ENCODE peak calls at places on chromosomes 12 and 14, in eight cellular contexts. One of them, this sample, is unnamed.

GRCh38 chr12:117279606-117280005 is 81.8 kb downstream of the NOS1 start:
- DNase-seq in AG10803: no peak
- DNase-seq in stomach: no peak
- DNase-seq in foreskin fibroblast: no peak
- DNase-seq in heart left ventricle: no peak
- DNase-seq in lower leg skin: no peak
- DNase-seq in PC-3: no peak
- DNase-seq in adrenal gland: no peak
- DNase-seq in this sample: no peak

GRCh38 chr12:15996254-15996653 is 85.1 kb downstream of the DERA start:
- DNase-seq in adrenal gland: no peak
- DNase-seq in lower leg skin: no peak
- DNase-seq in heart left ventricle: no peak
- DNase-seq in foreskin fibroblast: peak; percentile 43
- DNase-seq in PC-3: peak; percentile 7
- DNase-seq in stomach: no peak
- DNase-seq in AG10803: peak; percentile 81
- DNase-seq in this sample: no peak

GRCh38 chr12:28908646-28909045 is 240.4 kb upstream of the FAR2 start:
- DNase-seq in lower leg skin: no peak
- DNase-seq in adrenal gland: no peak
- DNase-seq in AG10803: no peak
- DNase-seq in foreskin fibroblast: no peak
- DNase-seq in stomach: no peak
- DNase-seq in PC-3: peak; percentile 67
- DNase-seq in heart left ventricle: no peak
- DNase-seq in this sample: no peak

GRCh38 chr12:34595749-34596733 is 573.7 kb downstream of the ALG10 start:
- DNase-seq in heart left ventricle: peak; percentile 33
- DNase-seq in stomach: no peak
- DNase-seq in adrenal gland: peak; percentile 8
- DNase-seq in lower leg skin: no peak
- DNase-seq in AG10803: no peak
- DNase-seq in foreskin fibroblast: no peak
- DNase-seq in PC-3: no peak
- DNase-seq in this sample: peak; percentile 57

GRCh38 chr12:98845957-98846356 is 200.9 kb downstream of the APAF1 start:
- DNase-seq in AG10803: no peak
- DNase-seq in lower leg skin: no peak
- DNase-seq in heart left ventricle: no peak
- DNase-seq in foreskin fibroblast: no peak
- DNase-seq in PC-3: peak; percentile 48
- DNase-seq in adrenal gland: no peak
- DNase-seq in stomach: no peak
- DNase-seq in this sample: no peak

GRCh38 chr12:123533672-123534643 is at the start of gene RILPL1:
- DNase-seq in lower leg skin: peak; percentile 20
- DNase-seq in foreskin fibroblast: peak; percentile 43
- DNase-seq in adrenal gland: peak; percentile 50
- DNase-seq in PC-3: peak; percentile 39
- DNase-seq in AG10803: peak; percentile 42
- DNase-seq in stomach: peak; percentile 41
- DNase-seq in heart left ventricle: peak; percentile 79
- DNase-seq in this sample: peak; percentile 79

GRCh38 chr12:29611906-29612305 is 114.4 kb upstream of the OVCH1 start:
- DNase-seq in PC-3: no peak
- DNase-seq in AG10803: no peak
- DNase-seq in lower leg skin: no peak
- DNase-seq in heart left ventricle: no peak
- DNase-seq in adrenal gland: peak; percentile 31
- DNase-seq in stomach: no peak
- DNase-seq in foreskin fibroblast: peak; percentile 47
- DNase-seq in this sample: no peak

GRCh38 chr14:105151838-105152793 is 16.5 kb downstream of the JAG2 start:
- DNase-seq in lower leg skin: no peak
- DNase-seq in stomach: no peak
- DNase-seq in adrenal gland: no peak
- DNase-seq in foreskin fibroblast: no peak
- DNase-seq in PC-3: no peak
- DNase-seq in AG10803: no peak
- DNase-seq in heart left ventricle: peak; percentile 68
- DNase-seq in this sample: no peak

GRCh38 chr12:42686514-42687172 is 97.1 kb upstream of the PRICKLE1 start:
- DNase-seq in heart left ventricle: no peak
- DNase-seq in adrenal gland: no peak
- DNase-seq in foreskin fibroblast: peak; percentile 39
- DNase-seq in stomach: no peak
- DNase-seq in AG10803: no peak
- DNase-seq in lower leg skin: no peak
- DNase-seq in PC-3: peak; percentile 69
- DNase-seq in this sample: no peak

GRCh38 chr14:99572173-99572999 is 31.6 kb downstream of the CCDC85C start:
- DNase-seq in heart left ventricle: no peak
- DNase-seq in AG10803: no peak
- DNase-seq in PC-3: no peak
- DNase-seq in adrenal gland: peak; percentile 79
- DNase-seq in stomach: no peak
- DNase-seq in foreskin fibroblast: no peak
- DNase-seq in lower leg skin: no peak
- DNase-seq in this sample: no peak

DNA sequence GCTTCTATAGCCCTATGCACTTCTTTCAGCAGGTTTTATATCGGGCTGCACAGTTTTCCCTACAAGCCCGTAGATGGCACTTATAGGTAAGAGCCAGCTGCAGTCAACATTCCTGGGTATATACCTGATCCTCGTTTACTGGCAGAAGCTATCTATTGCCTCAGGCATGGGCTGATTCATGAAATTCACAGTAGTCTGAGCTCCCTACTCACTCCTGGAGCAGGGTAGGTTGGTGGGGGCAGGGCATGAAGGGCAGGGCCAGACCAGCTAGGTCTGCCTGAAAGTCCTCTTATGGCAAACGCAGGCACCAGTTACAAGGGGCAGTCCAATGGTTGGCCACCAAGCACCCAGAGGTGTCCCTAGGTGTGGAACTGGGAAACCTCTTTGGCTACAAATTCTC is 345.8 kb downstream of the RPS29 start:
- DNase-seq in adrenal gland: no peak
- DNase-seq in foreskin fibroblast: no peak
- DNase-seq in lower leg skin: no peak
- DNase-seq in AG10803: no peak
- DNase-seq in stomach: no peak
- DNase-seq in heart left ventricle: no peak
- DNase-seq in PC-3: peak; percentile 68
- DNase-seq in this sample: no peak
- TF ChIP-seq CTCF in adrenal gland: no peak
- TF ChIP-seq CTCF in foreskin fibroblast: no peak
- TF ChIP-seq CTCF in lower leg skin: no peak
- TF ChIP-seq CTCF in AG10803: no peak
- TF ChIP-seq CTCF in stomach: no peak
- TF ChIP-seq CTCF in heart left ventricle: no peak
- TF ChIP-seq CTCF in PC-3: no peak
- TF ChIP-seq CTCF in this sample: no peak

GRCh38 chr12:133080051-133080618 is 588 bp upstream of the ZNF140 start:
- DNase-seq in heart left ventricle: peak; percentile 98
- DNase-seq in AG10803: peak; percentile 99
- DNase-seq in stomach: peak; percentile 97
- DNase-seq in adrenal gland: peak; percentile 99
- DNase-seq in lower leg skin: peak; percentile 99
- DNase-seq in PC-3: peak; percentile 56
- DNase-seq in foreskin fibroblast: peak; percentile 100
- DNase-seq in this sample: peak; percentile 97
- TF ChIP-seq CTCF in heart left ventricle: no peak
- TF ChIP-seq CTCF in AG10803: peak; percentile 7
- TF ChIP-seq CTCF in stomach: no peak
- TF ChIP-seq CTCF in adrenal gland: no peak
- TF ChIP-seq CTCF in lower leg skin: no peak
- TF ChIP-seq CTCF in PC-3: no peak
- TF ChIP-seq CTCF in foreskin fibroblast: no peak
- TF ChIP-seq CTCF in this sample: no peak

GRCh38 chr12:121792607-121793500 is 634 bp downstream of the RHOF start:
- DNase-seq in stomach: peak; percentile 58
- DNase-seq in lower leg skin: no peak
- DNase-seq in heart left ventricle: peak; percentile 82
- DNase-seq in foreskin fibroblast: no peak
- DNase-seq in AG10803: no peak
- DNase-seq in adrenal gland: peak; percentile 72
- DNase-seq in PC-3: peak; percentile 36
- DNase-seq in this sample: no peak
- TF ChIP-seq CTCF in stomach: no peak
- TF ChIP-seq CTCF in lower leg skin: no peak
- TF ChIP-seq CTCF in heart left ventricle: no peak
- TF ChIP-seq CTCF in foreskin fibroblast: no peak
- TF ChIP-seq CTCF in AG10803: no peak
- TF ChIP-seq CTCF in adrenal gland: no peak
- TF ChIP-seq CTCF in PC-3: no peak
- TF ChIP-seq CTCF in this sample: no peak

DNA sequence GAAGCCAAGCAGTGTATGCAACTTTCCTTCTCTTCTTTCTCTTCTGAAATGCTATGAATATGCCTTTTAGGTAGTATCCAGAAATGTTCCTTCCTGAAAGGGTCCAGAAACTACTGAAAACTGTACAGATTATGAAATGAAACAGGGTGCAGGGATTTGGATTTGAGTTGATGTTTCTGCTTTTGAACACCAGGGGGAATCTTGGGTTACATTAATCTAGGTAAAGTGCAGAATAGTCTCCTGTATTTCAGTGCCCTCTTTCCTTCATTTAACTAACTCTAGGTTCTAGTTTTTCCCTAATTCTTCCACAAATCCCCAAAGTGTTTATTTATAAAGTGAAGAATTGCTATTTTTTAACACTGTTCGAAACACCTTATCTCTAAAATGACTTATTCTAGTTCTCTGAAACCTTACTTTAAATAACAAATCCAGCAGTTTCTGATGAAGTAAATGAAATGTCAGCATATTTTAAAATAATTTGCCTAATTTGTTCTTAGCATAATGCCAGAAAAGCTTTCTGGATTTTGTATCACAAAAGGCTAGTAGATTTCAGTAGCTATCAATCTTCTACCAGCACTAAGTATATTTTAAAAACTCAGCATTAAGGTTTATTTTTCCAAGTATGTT is 111.9 kb downstream of the LRRK2 start:
- DNase-seq in PC-3: peak; percentile 41
- DNase-seq in foreskin fibroblast: peak; percentile 2
- DNase-seq in stomach: no peak
- DNase-seq in adrenal gland: no peak
- DNase-seq in lower leg skin: no peak
- DNase-seq in AG10803: peak; percentile 21
- DNase-seq in heart left ventricle: no peak
- DNase-seq in this sample: no peak
- TF ChIP-seq CTCF in PC-3: peak; percentile 57
- TF ChIP-seq CTCF in foreskin fibroblast: peak; percentile 45
- TF ChIP-seq CTCF in stomach: peak; percentile 14
- TF ChIP-seq CTCF in adrenal gland: peak; percentile 38
- TF ChIP-seq CTCF in lower leg skin: no peak
- TF ChIP-seq CTCF in AG10803: peak; percentile 60
- TF ChIP-seq CTCF in heart left ventricle: peak; percentile 38
- TF ChIP-seq CTCF in this sample: peak; percentile 74

DNA sequence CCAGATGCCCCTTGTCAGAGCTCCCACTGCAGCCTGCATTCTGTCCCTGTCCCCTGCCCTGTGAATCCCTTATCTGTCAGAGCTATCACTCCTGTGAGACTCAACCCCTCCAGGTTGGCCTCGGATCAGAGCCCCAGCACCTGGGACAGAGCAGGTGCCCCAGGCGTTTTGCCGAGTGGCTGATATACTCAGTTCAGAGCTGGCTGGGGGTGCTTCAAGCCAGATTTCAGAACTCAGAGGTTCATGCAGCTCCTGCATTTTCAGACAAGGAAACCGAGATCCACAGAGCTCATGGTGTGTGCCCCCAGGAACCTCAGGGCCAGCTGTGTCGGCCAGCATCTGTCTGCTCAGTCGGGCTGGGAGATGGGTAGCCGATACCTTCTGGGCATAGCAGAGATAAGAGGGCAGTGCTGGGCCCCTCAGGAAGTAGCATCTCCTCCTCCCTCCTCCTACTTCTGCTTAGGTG is 228.0 kb upstream of the RTL1 start:
- DNase-seq in lower leg skin: no peak
- DNase-seq in foreskin fibroblast: no peak
- DNase-seq in stomach: no peak
- DNase-seq in heart left ventricle: no peak
- DNase-seq in AG10803: no peak
- DNase-seq in adrenal gland: no peak
- DNase-seq in PC-3: no peak
- DNase-seq in this sample: no peak
- TF ChIP-seq CTCF in lower leg skin: no peak
- TF ChIP-seq CTCF in foreskin fibroblast: no peak
- TF ChIP-seq CTCF in stomach: no peak
- TF ChIP-seq CTCF in heart left ventricle: no peak
- TF ChIP-seq CTCF in AG10803: no peak
- TF ChIP-seq CTCF in adrenal gland: no peak
- TF ChIP-seq CTCF in PC-3: no peak
- TF ChIP-seq CTCF in this sample: no peak

GRCh38 chr14:74064883-74065282 is 19.4 kb downstream of the ALDH6A1 start:
- DNase-seq in lower leg skin: no peak
- DNase-seq in AG10803: no peak
- DNase-seq in heart left ventricle: no peak
- DNase-seq in adrenal gland: no peak
- DNase-seq in foreskin fibroblast: no peak
- DNase-seq in stomach: no peak
- DNase-seq in PC-3: peak; percentile 34
- DNase-seq in this sample: no peak
- TF ChIP-seq CTCF in lower leg skin: no peak
- TF ChIP-seq CTCF in AG10803: no peak
- TF ChIP-seq CTCF in heart left ventricle: no peak
- TF ChIP-seq CTCF in adrenal gland: no peak
- TF ChIP-seq CTCF in foreskin fibroblast: no peak
- TF ChIP-seq CTCF in stomach: no peak
- TF ChIP-seq CTCF in PC-3: no peak
- TF ChIP-seq CTCF in this sample: no peak

This sample was measured in type B pancreatic cell.